ENCODE peak calls at places on chromosomes 4 and X, in nine cellular contexts. M is endodermal cell, A is fibroblast of pulmonary artery, S is heart right ventricle, U is BJ, K is PC-3, N is sigmoid colon, L is cardiac fibroblast, I is fibroblast of mammary gland. T is an unnamed sample.

GRCh38 chrX:103585421-103586313 is at the start of gene TCEAL4:
- DNase-seq in M (peak; percentile 90), A (peak; percentile 48), S (peak; percentile 37), U (no peak), K (peak; percentile 31), N (peak; percentile 85), L (no peak), I (peak; percentile 16), T (no peak)

GRCh38 chrX:135477576-135477975 is 42.9 kb upstream of the INTS6L start:
- DNase-seq in M (peak; percentile 79), A (peak; percentile 91), S (peak; percentile 81), U (no peak), K (peak; percentile 81), N (peak; percentile 69), L (peak; percentile 75), I (peak; percentile 63), T (peak; percentile 50)

GRCh38 chr4:26806331-26806730 is 54.3 kb upstream of the STIM2 start:
- DNase-seq in M (no peak), A (no peak), S (no peak), U (no peak), K (peak; percentile 14), N (no peak), L (no peak), I (peak; percentile 51), T (peak; percentile 20)

GRCh38 chrX:41031256-41031967 is 53.8 kb upstream of the USP9X start:
- DNase-seq in M (no peak), A (no peak), S (no peak), U (no peak), K (no peak), N (no peak), L (no peak), I (no peak), T (no peak)

GRCh38 chrX:49257074-49257790 is 7.3 kb downstream of the FOXP3 start:
- DNase-seq in M (no peak), A (no peak), S (no peak), U (no peak), K (no peak), N (no peak), L (no peak), I (no peak), T (no peak)

GRCh38 chrX:123818243-123818642 is 41.6 kb upstream of the XIAP start:
- DNase-seq in M (no peak), A (no peak), S (no peak), U (no peak), K (peak; percentile 89), N (no peak), L (peak; percentile 87), I (peak; percentile 88), T (peak; percentile 91)

GRCh38 chr4:38322709-38323108 is 341.3 kb upstream of the KLF3 start:
- DNase-seq in M (no peak), A (peak; percentile 89), S (peak; percentile 40), U (peak; percentile 41), K (peak; percentile 44), N (no peak), L (peak; percentile 84), I (peak; percentile 92), T (peak; percentile 86)

GRCh38 chr4:141686146-141686775 is 49.9 kb downstream of the IL15 start:
- DNase-seq in M (no peak), A (peak; percentile 85), S (no peak), U (no peak), K (peak; percentile 78), N (no peak), L (peak; percentile 90), I (peak; percentile 90), T (no peak)

GRCh38 chr4:2091990-2092652 is 33.0 kb downstream of the NAT8L start:
- DNase-seq in M (peak; percentile 39), A (no peak), S (no peak), U (no peak), K (no peak), N (no peak), L (no peak), I (no peak), T (no peak)

GRCh38 chr4:40193018-40193571 is 3.7 kb upstream of the RHOH start:
- DNase-seq in M (no peak), A (no peak), S (no peak), U (no peak), K (no peak), N (no peak), L (no peak), I (no peak), T (no peak)

GRCh38 chrX:49209434-49210251 is 9.7 kb upstream of the SYP start:
- DNase-seq in M (peak; percentile 71), A (no peak), S (no peak), U (no peak), K (no peak), N (no peak), L (no peak), I (peak; percentile 26), T (peak; percentile 9)

DNA sequence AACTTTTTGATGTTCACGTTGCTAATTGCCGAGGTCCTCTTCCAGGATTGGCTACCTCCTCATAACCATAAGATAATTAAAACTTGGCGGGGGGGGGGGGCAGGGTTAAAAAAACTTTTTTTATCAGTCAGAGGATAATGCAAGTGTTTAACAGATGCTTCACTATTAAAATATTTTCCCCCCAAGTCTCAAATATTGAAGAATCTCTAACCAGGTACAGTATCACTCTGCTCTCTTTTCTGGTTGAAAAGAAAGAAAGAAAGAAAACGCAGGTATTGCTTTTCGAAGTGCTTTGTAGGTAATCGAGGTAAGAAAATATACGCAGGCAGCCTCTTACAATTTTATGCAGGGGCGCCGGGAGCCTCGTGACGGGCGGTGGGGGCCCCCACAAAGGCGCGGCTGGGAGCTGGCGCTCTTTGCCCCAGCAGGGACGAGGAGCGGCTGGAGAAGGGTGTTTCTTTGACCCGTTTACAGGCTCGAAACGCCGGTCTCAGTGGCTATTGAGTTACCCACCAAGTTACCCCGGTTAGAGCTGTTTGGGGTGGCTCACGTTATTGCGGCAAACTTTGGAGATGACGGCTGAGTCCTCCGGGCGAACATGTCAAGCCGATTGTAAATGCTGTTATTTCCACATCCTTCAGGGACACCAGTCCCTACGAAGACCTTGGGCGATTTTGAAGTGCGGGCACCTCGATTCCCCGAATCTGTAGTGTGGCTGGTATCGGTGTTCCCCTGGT is 465 bp upstream of the HAND2 start:
- DNase-seq in M (peak; percentile 64), A (peak; percentile 48), S (no peak), U (no peak), K (no peak), N (peak; percentile 70), L (no peak), I (peak; percentile 17), T (no peak)
- H3K4me3 ChIP-seq in M (peak overlapping the region; percentile 69), A (peak overlapping the region; percentile 89), S (peak overlapping the region; percentile 77), U (peak overlapping the region; percentile 51), K (no peak overlapping the region), N (peak overlapping the region; percentile 94), L (peak overlapping the region; percentile 49), I (peak overlapping the region; percentile 83), T (peak overlapping the region; percentile 63)

GRCh38 chr4:87044511-87045369 is 109.9 kb downstream of the AFF1 start:
- DNase-seq in M (no peak), A (peak; percentile 41), S (peak; percentile 61), U (no peak), K (no peak), N (no peak), L (peak; percentile 39), I (no peak), T (no peak)

GRCh38 chr4:87046111-87046510 is 111.3 kb downstream of the AFF1 start:
- DNase-seq in M (no peak), A (peak; percentile 81), S (no peak), U (no peak), K (no peak), N (no peak), L (peak; percentile 59), I (peak; percentile 43), T (no peak)

GRCh38 chr4:87047281-87047798 is 112.5 kb downstream of the AFF1 start:
- DNase-seq in M (no peak), A (no peak), S (no peak), U (no peak), K (no peak), N (no peak), L (no peak), I (no peak), T (no peak)

GRCh38 chr4:87042986-87043820 is 108.4 kb downstream of the AFF1 start:
- DNase-seq in M (no peak), A (no peak), S (no peak), U (no peak), K (no peak), N (no peak), L (no peak), I (no peak), T (no peak)

DNA sequence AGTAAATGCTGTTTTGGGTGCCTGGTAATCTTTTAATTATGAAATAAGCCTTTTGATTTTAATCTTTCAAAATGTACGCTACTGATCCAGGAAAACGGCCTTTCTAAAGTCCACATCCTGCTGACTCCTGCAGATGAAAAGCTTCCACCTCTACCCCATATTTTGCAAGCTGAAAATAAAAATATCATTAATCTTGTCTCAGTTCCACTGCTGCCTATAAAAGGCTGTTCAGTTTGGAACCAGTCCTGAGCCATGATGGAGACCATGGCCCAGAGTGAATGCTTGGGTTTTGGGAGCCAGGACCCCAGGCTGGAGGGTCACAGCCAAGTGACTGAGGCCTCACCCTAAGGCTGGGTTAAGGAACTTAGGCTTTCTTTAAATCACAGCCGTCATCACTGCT is 110.8 kb downstream of the AFF1 start:
- DNase-seq in M (no peak), A (no peak), S (no peak), U (no peak), K (no peak), N (no peak), L (no peak), I (peak; percentile 46), T (no peak)
- H3K4me3 ChIP-seq in M (no peak overlapping the region), A (no peak overlapping the region), S (peak overlapping the region; percentile 28), U (no peak overlapping the region), K (no peak overlapping the region), N (peak overlapping the region; percentile 14), L (no peak overlapping the region), I (no peak overlapping the region), T (no peak overlapping the region)

DNA sequence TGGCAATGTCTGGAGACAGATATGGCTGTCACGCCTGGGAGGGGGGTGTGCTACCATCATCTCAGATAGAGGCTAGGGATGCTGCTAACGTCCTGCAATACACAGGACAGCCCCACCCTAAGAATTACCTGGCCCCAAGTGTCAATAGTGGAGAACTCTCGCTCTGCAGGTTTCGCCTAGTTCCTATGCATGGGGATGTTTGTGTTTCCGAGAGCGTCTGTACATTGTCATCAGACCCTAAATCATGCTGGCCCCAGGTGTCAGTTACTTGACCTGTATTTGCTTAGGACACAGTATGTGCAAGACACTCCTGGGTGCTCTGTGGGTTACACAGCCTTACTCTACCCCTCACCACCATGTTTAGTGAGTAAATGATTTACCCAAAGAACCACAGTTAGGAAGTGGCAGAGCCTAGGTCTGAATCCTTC is 90.8 kb downstream of the AFF1 start:
- DNase-seq in M (peak; percentile 66), A (no peak), S (no peak), U (no peak), K (no peak), N (no peak), L (no peak), I (no peak), T (no peak)
- H3K4me3 ChIP-seq in M (no peak overlapping the region), A (no peak overlapping the region), S (no peak overlapping the region), U (no peak overlapping the region), K (no peak overlapping the region), N (no peak overlapping the region), L (no peak overlapping the region), I (no peak overlapping the region), T (no peak overlapping the region)

GRCh38 chr4:81030617-81031388 is at the start of gene BMP3:
- DNase-seq in M (peak; percentile 81), A (no peak), S (no peak), U (no peak), K (peak; percentile 54), N (peak; percentile 86), L (peak; percentile 21), I (no peak), T (peak; percentile 57)
- H3K4me3 ChIP-seq in M (peak within 1 kb of the TSS; percentile 82), A (peak within 1 kb of the TSS; percentile 18), S (peak within 1 kb of the TSS; percentile 36), U (peak within 1 kb of the TSS; percentile 23), K (peak within 1 kb of the TSS; percentile 74), N (peak within 1 kb of the TSS; percentile 56), L (peak within 1 kb of the TSS; percentile 16), I (no peak within 1 kb of the TSS), T (peak within 1 kb of the TSS; percentile 41)

T was measured in foreskin fibroblast.